ENCODE peak calls at places on chromosome 11, in four cellular contexts. J, I, D and Z are unnamed samples.

GRCh38 chr11:36672815-36673450 is 74.9 kb upstream of the RAG2 start:
- DNase-seq in J (no peak), I (no peak), D (no peak), Z (no peak)

GRCh38 chr11:43756575-43756974 is 76.0 kb downstream of the HSD17B12 start:
- DNase-seq in J (no peak), I (no peak), D (no peak), Z (no peak)

GRCh38 chr11:131025020-131025419 is 108.7 kb upstream of the SNX19 start:
- DNase-seq in J (no peak), I (no peak), D (no peak), Z (no peak)

GRCh38 chr11:22037505-22037904 is 155.4 kb upstream of the ANO5 start:
- DNase-seq in J (no peak), I (no peak), D (no peak), Z (no peak)

GRCh38 chr11:66123902-66124301 is 53.8 kb downstream of the PACS1 start:
- DNase-seq in J (no peak), I (peak; percentile 44), D (no peak), Z (no peak)

GRCh38 chr11:3189193-3189843 is 24.2 kb upstream of the OSBPL5 start:
- DNase-seq in J (no peak), I (no peak), D (no peak), Z (no peak)

GRCh38 chr11:69525516-69526452 is 44.3 kb downstream of the LINC01488 start:
- DNase-seq in J (peak; percentile 47), I (no peak), D (no peak), Z (no peak)

GRCh38 chr11:120001161-120002135 is 136.5 kb downstream of the TRIM29 start:
- DNase-seq in J (no peak), I (no peak), D (no peak), Z (no peak)

GRCh38 chr11:128398517-128399152 is 188.7 kb downstream of the ETS1 start:
- DNase-seq in J (no peak), I (no peak), D (no peak), Z (no peak)

GRCh38 chr11:1348146-1348545 is 38.7 kb upstream of the TOLLIP start:
- DNase-seq in J (peak; percentile 60), I (no peak), D (no peak), Z (no peak)

GRCh38 chr11:11065396-11065795 is 207.5 kb upstream of the ZBED5 start:
- DNase-seq in J (no peak), I (no peak), D (no peak), Z (no peak)

GRCh38 chr11:2524446-2525165 is 79.8 kb downstream of the KCNQ1 start:
- DNase-seq in J (peak; percentile 74), I (peak; percentile 26), D (no peak), Z (no peak)

GRCh38 chr11:123543796-123544195 is 110.6 kb downstream of the SCN3B start:
- DNase-seq in J (peak; percentile 32), I (no peak), D (peak; percentile 23), Z (no peak)

GRCh38 chr11:86743223-86744118 is 56.9 kb upstream of the PRSS23 start:
- DNase-seq in J (no peak), I (peak; percentile 42), D (peak; percentile 56), Z (no peak)

GRCh38 chr11:120331301-120331966 is 4.8 kb upstream of the ARHGEF12 start:
- DNase-seq in J (no peak), I (peak; percentile 70), D (no peak), Z (peak; percentile 58)

GRCh38 chr11:37881741-37882140 is 1283.7 kb upstream of the RAG2 start:
- DNase-seq in J (no peak), I (no peak), D (no peak), Z (no peak)

GRCh38 chr11:2092956-2093412 is 46.2 kb downstream of the IGF2 start:
- DNase-seq in J (peak; percentile 80), I (peak; percentile 98), D (no peak), Z (peak; percentile 77)

GRCh38 chr11:10122337-10123197 is 171.5 kb downstream of the SBF2 start:
- DNase-seq in J (no peak), I (no peak), D (peak; percentile 46), Z (peak; percentile 50)

GRCh38 chr11:95074806-95075563 is 8.3 kb downstream of the SRSF8 start:
- DNase-seq in J (no peak), I (peak; percentile 86), D (peak; percentile 55), Z (no peak)

GRCh38 chr11:73963861-73964260 is 13.0 kb downstream of the DNAJB13 start:
- DNase-seq in J (no peak), I (no peak), D (no peak), Z (no peak)

GRCh38 chr11:112797653-112798293 is 163.4 kb upstream of the NCAM1 start:
- DNase-seq in J (no peak), I (peak; percentile 68), D (no peak), Z (no peak)

GRCh38 chr11:9570313-9570712 is 3.2 kb upstream of the WEE1 start:
- DNase-seq in J (no peak), I (no peak), D (no peak), Z (no peak)

GRCh38 chr11:15824060-15824459 is 532.3 kb downstream of the SOX6 start:
- DNase-seq in J (no peak), I (no peak), D (no peak), Z (no peak)

GRCh38 chr11:127895776-127896175 is 691.6 kb downstream of the ETS1 start:
- DNase-seq in J (no peak), I (no peak), D (no peak), Z (no peak)

GRCh38 chr11:1298695-1299492 is 10.5 kb downstream of the TOLLIP start:
- DNase-seq in J (peak; percentile 92), I (peak; percentile 85), D (peak; percentile 89), Z (no peak)

GRCh38 chr11:76742912-76743311 is 40.2 kb upstream of the TSKU start:
- DNase-seq in J (no peak), I (no peak), D (no peak), Z (no peak)

GRCh38 chr11:126113515-126113957 is 50.9 kb upstream of the CDON start:
- DNase-seq in J (peak; percentile 94), I (peak; percentile 93), D (peak; percentile 91), Z (peak; percentile 80)

GRCh38 chr11:94583885-94584500 is 16.8 kb downstream of the PIWIL4 start:
- DNase-seq in J (no peak), I (no peak), D (no peak), Z (no peak)

GRCh38 chr11:43504316-43504950 is 145.7 kb downstream of the TTC17 start:
- DNase-seq in J (no peak), I (no peak), D (no peak), Z (peak; percentile 42)

GRCh38 chr11:69796063-69796462 is 20.9 kb upstream of the FGF4 start:
- DNase-seq in J (no peak), I (no peak), D (no peak), Z (no peak)

GRCh38 chr11:657691-658126 is 20.6 kb downstream of the DRD4 start:
- DNase-seq in J (no peak), I (no peak), D (no peak), Z (no peak)

GRCh38 chr11:100593321-100593720 is 93.8 kb upstream of the ARHGAP42 start:
- DNase-seq in J (no peak), I (no peak), D (no peak), Z (no peak)

GRCh38 chr11:47249378-47249715 is 733 bp upstream of the ACP2 start:
- DNase-seq in J (no peak), I (no peak), D (no peak), Z (no peak)

GRCh38 chr11:47251751-47252150 is 3.1 kb upstream of the ACP2 start:
- DNase-seq in J (no peak), I (no peak), D (no peak), Z (no peak)

GRCh38 chr11:47248304-47248663 is 330 bp downstream of the ACP2 start:
- DNase-seq in J (no peak), I (no peak), D (no peak), Z (no peak)

GRCh38 chr11:47247502-47247901 is 1.1 kb downstream of the ACP2 start:
- DNase-seq in J (no peak), I (no peak), D (no peak), Z (no peak)

GRCh38 chr11:47248664-47249377 is at the start of gene ACP2:
- DNase-seq in J (peak; percentile 97), I (peak; percentile 93), D (peak; percentile 84), Z (peak; percentile 78)
- TF ChIP-seq POLR2A in J (no peak), I (peak; percentile 33), D (peak; percentile 25), Z (peak; percentile 82)

GRCh38 chr11:117200813-117201515 is 1.8 kb downstream of the TAGLN start:
- DNase-seq in J (no peak), I (no peak), D (peak; percentile 40), Z (no peak)

GRCh38 chr11:117199916-117200812 is 994 bp downstream of the TAGLN start:
- DNase-seq in J (no peak), I (no peak), D (no peak), Z (no peak)

GRCh38 chr11:117197516-117198456 is 1.4 kb upstream of the TAGLN start:
- DNase-seq in J (no peak), I (peak; percentile 57), D (peak; percentile 86), Z (no peak)

GRCh38 chr11:117198613-117199012 is 557 bp upstream of the TAGLN start:
- DNase-seq in J (no peak), I (no peak), D (no peak), Z (no peak)

GRCh38 chr11:117199061-117199915 is at the start of gene TAGLN:
- DNase-seq in J (no peak), I (peak; percentile 47), D (peak; percentile 97), Z (no peak)
- TF ChIP-seq POLR2A in J (no peak), I (peak; percentile 57), D (peak; percentile 73), Z (no peak)

GRCh38 chr11:62547691-62548281 is 1.2 kb upstream of the AHNAK start:
- DNase-seq in J (no peak), I (peak; percentile 51), D (peak; percentile 59), Z (peak; percentile 28)
- TF ChIP-seq POLR2A in J (no peak), I (no peak), D (no peak), Z (no peak)

GRCh38 chr11:98423933-98424332 is 596.8 kb upstream of the CNTN5 start:
- DNase-seq in J (no peak), I (no peak), D (no peak), Z (no peak)
- TF ChIP-seq POLR2A in J (no peak), I (no peak), D (no peak), Z (no peak)